ENCODE peak calls at places on chromosomes 7 and 10, in four cellular contexts. D is upper lobe of right lung, G is ascending aorta, Y is coronary artery. J is an unnamed sample.

GRCh38 chr7:139682136-139683013 is 95.4 kb downstream of the HIPK2 start:
- DNase-seq in Y (no peak), G (no peak), D (no peak), J (peak)

GRCh38 chr7:76515999-76516443 is 5.7 kb downstream of the UPK3B start:
- DNase-seq in G (no peak), D (peak), Y (no peak), J (no peak)

GRCh38 chr10:61944445-61945123 is 43.1 kb downstream of the ARID5B start:
- DNase-seq in G (no peak), D (no peak), Y (no peak), J (no peak)

GRCh38 chr10:50846753-50847152 is 38.7 kb downstream of the A1CF start:
- DNase-seq in G (no peak), D (no peak), Y (no peak), J (no peak)

GRCh38 chr7:129684777-129685176 is 73.3 kb downstream of the NRF1 start:
- DNase-seq in Y (no peak), G (no peak), D (no peak), J (peak)

GRCh38 chr10:76453997-76454396 is 1022.6 kb downstream of the LRMDA start:
- DNase-seq in D (no peak), G (no peak), Y (no peak), J (no peak)

GRCh38 chr7:92835140-92835850 is 1.1 kb downstream of the CDK6 start:
- DNase-seq in Y (peak), G (no peak), D (peak), J (peak)

GRCh38 chr7:94394399-94395140 is at the start of gene COL1A2:
- DNase-seq in Y (peak), D (peak), G (peak), J (no peak)

GRCh38 chr7:129095258-129095657 is 40.3 kb upstream of the TNPO3 start:
- DNase-seq in D (no peak), Y (no peak), G (no peak), J (no peak)

GRCh38 chr10:54869022-54869421 is 68.0 kb upstream of the PCDH15 start:
- DNase-seq in G (no peak), D (no peak), Y (no peak), J (peak)

GRCh38 chr7:144050093-144050492 is 1.3 kb downstream of the OR2A5 start:
- DNase-seq in Y (no peak), G (no peak), D (no peak), J (no peak)

GRCh38 chr7:49187543-49188268 is 263.4 kb downstream of the CDC14C start:
- DNase-seq in G (no peak), Y (no peak), D (no peak), J (no peak)

GRCh38 chr10:123621910-123622309 is 44.2 kb upstream of the GPR26 start:
- DNase-seq in D (no peak), Y (no peak), G (no peak), J (no peak)

GRCh38 chr7:26141077-26141476 is 10.9 kb upstream of the NFE2L3 start:
- DNase-seq in D (no peak), Y (no peak), G (no peak), J (no peak)

GRCh38 chr10:102327641-102328040 is 67.9 kb upstream of the NFKB2 start:
- DNase-seq in Y (no peak), G (no peak), D (no peak), J (no peak)

GRCh38 chr10:75137533-75138438 is 26.3 kb downstream of the SAMD8 start:
- DNase-seq in G (no peak), D (no peak), Y (no peak), J (peak)

GRCh38 chr7:154332776-154333175 is 280.6 kb downstream of the DPP6 start:
- DNase-seq in D (no peak), G (no peak), Y (no peak), J (no peak)

GRCh38 chr10:128047337-128047736 is 78.9 kb downstream of the MKI67 start:
- DNase-seq in G (peak), Y (no peak), D (peak), J (peak)

GRCh38 chr7:146112755-146113154 is 3.8 kb upstream of the CNTNAP2 start:
- DNase-seq in Y (no peak), D (no peak), G (no peak), J (no peak)

GRCh38 chr7:146116452-146117219 is at the start of gene CNTNAP2:
- DNase-seq in D (no peak), Y (no peak), G (no peak), J (no peak)

GRCh38 chr7:146119016-146119415 is 2.4 kb downstream of the CNTNAP2 start:
- DNase-seq in G (no peak), Y (no peak), D (no peak), J (no peak)

GRCh38 chr7:146115665-146116451 is 743 bp upstream of the CNTNAP2 start:
- DNase-seq in D (peak), Y (no peak), G (no peak), J (no peak)
- H3K4me3 ChIP-seq in D (peak), Y (peak), G (peak), J (peak)

GRCh38 chr7:158097511-158098124 is 490.0 kb downstream of the PTPRN2 start:
- DNase-seq in D (peak), Y (no peak), G (no peak), J (no peak)

GRCh38 chr7:158098125-158099030 is 489.2 kb downstream of the PTPRN2 start:
- DNase-seq in G (no peak), Y (no peak), D (peak), J (no peak)

GRCh38 chr7:158102897-158103296 is 484.7 kb downstream of the PTPRN2 start:
- DNase-seq in D (peak), G (no peak), Y (no peak), J (no peak)

GRCh38 chr7:158103378-158103777 is 484.2 kb downstream of the PTPRN2 start:
- DNase-seq in D (no peak), G (no peak), Y (no peak), J (no peak)

DNA sequence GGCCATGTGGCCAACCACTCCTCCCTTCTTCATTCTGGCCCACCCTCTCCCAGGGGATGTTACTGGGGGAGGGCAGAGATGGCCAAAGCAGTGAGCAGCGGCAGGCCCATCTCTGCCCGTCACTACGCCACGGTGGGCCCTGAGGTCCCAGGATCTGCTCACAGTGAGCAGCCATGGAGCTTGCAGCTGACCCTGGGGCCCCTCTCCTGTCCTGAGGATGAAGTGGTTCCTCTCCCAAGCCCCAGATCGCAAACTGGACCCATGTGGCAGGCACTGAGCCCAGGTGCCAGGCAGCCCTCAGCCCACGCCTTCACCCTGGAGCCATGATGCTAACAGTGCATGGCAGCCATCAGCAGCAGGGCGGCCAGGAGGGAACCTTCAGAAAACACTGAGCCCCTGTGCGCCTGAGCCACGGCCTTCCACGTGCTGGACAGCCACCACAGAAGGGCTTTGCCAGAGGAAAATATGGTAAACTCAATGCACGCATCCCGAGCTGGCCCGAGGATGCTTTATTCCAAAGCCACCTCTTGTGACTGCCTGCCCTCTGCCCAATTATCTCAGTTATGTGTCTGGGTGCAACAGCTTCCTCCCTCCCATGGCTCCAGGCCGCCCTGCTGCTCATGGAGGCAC is 485.7 kb downstream of the PTPRN2 start:
- DNase-seq in D (no peak), Y (no peak), G (no peak), J (no peak)
- TF ChIP-seq CTCF in D (no peak), Y (no peak), G (no peak), J (no peak)

GRCh38 chr7:105257338-105257737 is 131.4 kb downstream of the SRPK2 start:
- DNase-seq in G (no peak), D (no peak), Y (no peak), J (no peak)
- H3K4me3 ChIP-seq in G (no peak), D (no peak), Y (no peak), J (no peak)

GRCh38 chr10:118106426-118106825 is 59.7 kb upstream of the RAB11FIP2 start:
- DNase-seq in D (no peak), Y (no peak), G (no peak), J (no peak)
- TF ChIP-seq CTCF in D (peak), Y (no peak), G (peak), J (peak)

J was measured in epithelial cell of proximal tubule.